ENCODE peak calls at places on chromosomes 16 and 17, in six cellular contexts. E is tibial nerve, J is esophagus squamous epithelium, W is GM20000, F is dorsolateral prefrontal cortex, V is choroid plexus epithelial cell. X is an unnamed sample.

GRCh38 chr17:58525239-58525638 is 10.8 kb upstream of the MTMR4 start:
- DNase-seq in F (no peak), V (peak; percentile 83), E (peak; percentile 41), J (no peak), W (no peak), X (no peak)

GRCh38 chr17:41779954-41780353 is 6.6 kb downstream of the JUP start:
- DNase-seq in F (no peak), W (no peak), E (no peak), V (no peak), J (no peak), X (no peak)

GRCh38 chr17:75178453-75178852 is 4.3 kb downstream of the SUMO2 start:
- DNase-seq in E (no peak), J (no peak), F (no peak), W (no peak), V (no peak), X (no peak)

GRCh38 chr16:72312862-72313261 is 140.9 kb upstream of the PMFBP1 start:
- DNase-seq in E (no peak), V (peak; percentile 43), W (no peak), J (no peak), F (no peak), X (no peak)

GRCh38 chr17:57948555-57949420 is 6.4 kb downstream of the CUEDC1 start:
- DNase-seq in J (no peak), E (no peak), F (no peak), W (no peak), V (peak; percentile 92), X (no peak)

GRCh38 chr16:89599451-89599858 is 14.0 kb upstream of the DPEP1 start:
- DNase-seq in W (peak; percentile 68), J (no peak), E (no peak), F (no peak), V (no peak), X (no peak)

GRCh38 chr17:65514082-65514481 is 47.4 kb downstream of the AXIN2 start:
- DNase-seq in F (no peak), J (no peak), W (no peak), E (no peak), V (peak; percentile 54), X (no peak)

GRCh38 chr16:27853651-27854050 is 209.9 kb downstream of the GSG1L start:
- DNase-seq in F (no peak), E (no peak), W (no peak), J (no peak), V (no peak), X (no peak)

GRCh38 chr17:82807562-82807961 is 32.3 kb downstream of the ZNF750 start:
- DNase-seq in F (no peak), W (no peak), J (no peak), E (no peak), V (no peak), X (no peak)

GRCh38 chr17:77445908-77446535 is 305.3 kb downstream of the SEC14L1 start:
- DNase-seq in E (no peak), J (no peak), W (no peak), F (no peak), V (peak; percentile 71), X (no peak)

GRCh38 chr17:41476866-41477815 is 3.8 kb downstream of the KRT35 start:
- DNase-seq in W (no peak), F (no peak), J (no peak), V (no peak), E (no peak), X (no peak)

GRCh38 chr17:47252766-47253512 is 688 bp upstream of the ITGB3 start:
- DNase-seq in F (no peak), V (no peak), E (no peak), W (no peak), J (no peak), X (no peak)

GRCh38 chr16:50152386-50152806 is 710 bp upstream of the TENT4B start:
- DNase-seq in V (peak; percentile 44), W (peak; percentile 82), J (no peak), F (peak; percentile 46), E (no peak), X (no peak)

GRCh38 chr17:58532555-58532951 is 18.1 kb upstream of the MTMR4 start:
- DNase-seq in E (no peak), W (no peak), F (no peak), V (no peak), J (no peak), X (no peak)

GRCh38 chr17:48335858-48336500 is 94.0 kb downstream of the SKAP1 start:
- DNase-seq in E (no peak), V (peak; percentile 62), J (no peak), F (no peak), W (peak; percentile 25), X (no peak)

GRCh38 chr17:197352-197751 is 15.9 kb upstream of the DOC2B start:
- DNase-seq in E (no peak), J (no peak), W (no peak), V (no peak), F (no peak), X (no peak)

GRCh38 chr17:82096709-82097186 is 1.3 kb downstream of the FASN start:
- DNase-seq in J (no peak), W (peak; percentile 37), E (no peak), F (no peak), V (no peak), X (no peak)

GRCh38 chr17:71779482-71779881 is 341.3 kb upstream of the SOX9 start:
- DNase-seq in J (no peak), F (no peak), E (no peak), V (no peak), W (no peak), X (no peak)

GRCh38 chr16:74605746-74606520 is 981 bp downstream of the GLG1 start:
- DNase-seq in F (no peak), J (no peak), W (no peak), E (no peak), V (no peak), X (no peak)

GRCh38 chr16:23975293-23975692 is 139.5 kb downstream of the PRKCB start:
- DNase-seq in F (no peak), E (no peak), W (no peak), V (no peak), J (no peak), X (no peak)

GRCh38 chr17:62666061-62666800 is 38.8 kb downstream of the MRC2 start:
- DNase-seq in F (peak; percentile 30), E (no peak), W (no peak), J (no peak), V (no peak), X (no peak)

GRCh38 chr16:81349608-81350305 is 35.0 kb downstream of the GAN start:
- DNase-seq in W (no peak), J (no peak), E (no peak), F (no peak), V (no peak), X (no peak)

GRCh38 chr16:89918453-89919347 is at the start of gene MC1R:
- DNase-seq in V (peak; percentile 54), W (peak; percentile 74), F (no peak), E (no peak), J (no peak), X (no peak)

GRCh38 chr16:88811850-88812736 is at the start of gene APRT:
- DNase-seq in E (peak; percentile 88), V (peak; percentile 96), J (peak; percentile 50), W (peak; percentile 99), F (peak; percentile 94), X (peak; percentile 96)

GRCh38 chr16:67801889-67802288 is 4.5 kb downstream of the RANBP10 start:
- DNase-seq in V (no peak), J (no peak), F (no peak), W (no peak), E (no peak), X (no peak)

GRCh38 chr16:12652924-12653323 is 150.8 kb downstream of the CPPED1 start:
- DNase-seq in J (no peak), F (no peak), V (no peak), E (no peak), W (no peak), X (no peak)

GRCh38 chr16:9151074-9151473 is 59.6 kb downstream of the HAPSTR1 start:
- DNase-seq in F (no peak), J (no peak), V (no peak), E (no peak), W (no peak), X (no peak)

GRCh38 chr17:39400547-39401411 is 647 bp downstream of the FBXL20 start:
- DNase-seq in E (peak; percentile 10), W (no peak), F (peak; percentile 37), J (no peak), V (peak; percentile 28), X (peak; percentile 22)

GRCh38 chr17:41799366-41799765 is 12.4 kb downstream of the P3H4 start:
- DNase-seq in E (no peak), J (no peak), W (no peak), F (no peak), V (no peak), X (no peak)

GRCh38 chr17:22270381-22270780 is 578.1 kb downstream of the KCNJ18 start:
- DNase-seq in E (no peak), J (no peak), W (no peak), F (no peak), V (no peak), X (no peak)
- TF ChIP-seq CTCF in E (no peak), J (no peak), W (no peak), F (no peak), V (no peak), X (no peak)

DNA sequence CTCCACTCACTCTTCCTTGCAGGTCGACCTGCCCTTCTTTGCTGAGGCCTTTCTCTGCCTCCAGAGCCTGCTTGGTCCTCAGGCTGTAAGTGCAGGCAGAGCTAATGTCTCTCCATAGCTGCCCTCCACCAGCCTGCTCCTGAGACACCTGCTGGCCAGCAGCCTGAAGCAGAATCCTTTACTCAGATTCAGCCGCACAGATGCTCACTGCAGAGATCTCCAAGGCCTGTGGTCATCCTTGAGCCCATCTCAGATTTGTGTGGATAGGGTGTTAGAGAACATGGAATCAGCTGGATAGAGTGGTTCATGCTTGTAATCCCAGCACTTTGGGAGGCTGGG is 11.5 kb downstream of the DEXI start:
- DNase-seq in J (no peak), E (no peak), V (no peak), F (no peak), W (no peak), X (no peak)
- TF ChIP-seq CTCF in J (no peak), E (no peak), V (no peak), F (no peak), W (no peak), X (no peak)

DNA sequence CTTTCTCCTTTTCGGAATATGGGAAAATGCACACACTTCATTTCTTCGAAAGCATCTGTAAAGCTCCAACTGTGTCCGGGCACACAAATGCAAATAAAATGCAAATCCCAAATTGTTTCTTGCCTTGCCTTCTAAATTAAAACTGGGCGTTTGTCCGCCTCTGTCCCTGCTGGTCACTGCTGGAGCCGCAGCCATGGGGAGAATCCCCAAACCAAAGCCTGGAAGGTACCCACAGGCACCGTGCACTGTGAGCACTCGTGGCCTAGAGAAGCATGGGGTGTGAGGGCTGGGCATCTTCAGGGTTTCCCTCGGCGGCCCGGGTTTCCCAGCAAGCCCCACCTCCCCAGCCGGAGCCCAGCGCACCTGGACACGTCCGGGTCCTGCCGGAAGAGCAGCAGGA is 2.9 kb downstream of the SLC47A2 start:
- DNase-seq in J (no peak), W (no peak), F (no peak), V (no peak), E (no peak), X (no peak)
- TF ChIP-seq CTCF in J (no peak), W (no peak), F (no peak), V (peak; percentile 36), E (no peak), X (no peak)

DNA sequence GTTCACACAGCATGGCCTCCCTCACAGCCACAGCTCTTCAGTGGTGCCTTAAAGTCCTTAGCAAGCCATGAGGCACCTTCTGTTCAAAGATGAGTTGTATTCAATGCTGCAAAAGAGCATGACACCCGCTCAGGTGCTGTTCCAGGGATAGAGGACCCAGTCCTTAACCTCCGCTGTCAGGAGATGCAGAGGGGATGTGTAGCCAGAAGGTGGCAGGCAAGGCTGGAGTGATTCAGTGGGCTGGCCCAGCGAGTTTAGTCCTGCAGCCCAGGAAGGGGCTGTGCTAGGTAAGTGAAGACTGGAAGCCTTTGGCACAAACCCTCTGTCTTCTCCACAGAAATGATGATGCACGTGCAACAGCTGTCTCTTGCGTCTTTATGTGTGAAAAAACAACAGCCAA is 25.0 kb upstream of the ADAM11 start:
- DNase-seq in F (peak; percentile 60), V (peak; percentile 56), E (no peak), W (no peak), J (no peak), X (no peak)
- TF ChIP-seq CTCF in F (peak; percentile 49), V (peak; percentile 69), E (no peak), W (peak; percentile 18), J (no peak), X (no peak)